ENCODE peak calls at places on chromosomes 2 and 18, in seven cellular contexts. One of them, this sample, is unnamed.

GRCh38 chr18:12786669-12787068 is 83.8 kb downstream of the PSMG2 start:
- DNase-seq in LHCN-M2: no peak
- DNase-seq in right lobe of liver: no peak
- DNase-seq in amygdala: no peak
- DNase-seq in aorta: no peak
- DNase-seq in ELR: no peak
- DNase-seq in Caki2: no peak
- DNase-seq in this sample: no peak

GRCh38 chr2:85648619-85649018 is 19.4 kb downstream of the SFTPB start:
- DNase-seq in ELR: peak; percentile 79
- DNase-seq in right lobe of liver: no peak
- DNase-seq in Caki2: no peak
- DNase-seq in LHCN-M2: peak; percentile 58
- DNase-seq in aorta: no peak
- DNase-seq in amygdala: no peak
- DNase-seq in this sample: no peak

GRCh38 chr18:46632401-46633089 is 24.5 kb downstream of the LOXHD1 start:
- DNase-seq in aorta: no peak
- DNase-seq in ELR: peak; percentile 57
- DNase-seq in amygdala: no peak
- DNase-seq in Caki2: peak; percentile 37
- DNase-seq in right lobe of liver: no peak
- DNase-seq in LHCN-M2: peak; percentile 18
- DNase-seq in this sample: no peak

GRCh38 chr2:147172493-147173185 is 672.2 kb upstream of the ACVR2A start:
- DNase-seq in amygdala: no peak
- DNase-seq in Caki2: no peak
- DNase-seq in right lobe of liver: no peak
- DNase-seq in aorta: no peak
- DNase-seq in ELR: no peak
- DNase-seq in LHCN-M2: no peak
- DNase-seq in this sample: no peak

GRCh38 chr2:108542071-108542470 is 7.8 kb downstream of the LIMS1 start:
- DNase-seq in LHCN-M2: peak; percentile 39
- DNase-seq in aorta: no peak
- DNase-seq in right lobe of liver: no peak
- DNase-seq in ELR: no peak
- DNase-seq in Caki2: peak; percentile 50
- DNase-seq in amygdala: no peak
- DNase-seq in this sample: no peak

GRCh38 chr2:69216535-69217332 is 170.3 kb downstream of the GFPT1 start:
- DNase-seq in right lobe of liver: no peak
- DNase-seq in aorta: no peak
- DNase-seq in Caki2: no peak
- DNase-seq in amygdala: no peak
- DNase-seq in ELR: peak; percentile 42
- DNase-seq in LHCN-M2: peak; percentile 97
- DNase-seq in this sample: peak; percentile 100

GRCh38 chr2:157433335-157433890 is 10.5 kb downstream of the CYTIP start:
- DNase-seq in LHCN-M2: no peak
- DNase-seq in amygdala: no peak
- DNase-seq in Caki2: no peak
- DNase-seq in right lobe of liver: no peak
- DNase-seq in ELR: no peak
- DNase-seq in aorta: no peak
- DNase-seq in this sample: no peak

GRCh38 chr2:66897181-66897580 is 462.3 kb downstream of the MEIS1 start:
- DNase-seq in aorta: no peak
- DNase-seq in ELR: peak; percentile 22
- DNase-seq in Caki2: no peak
- DNase-seq in right lobe of liver: no peak
- DNase-seq in amygdala: no peak
- DNase-seq in LHCN-M2: peak; percentile 34
- DNase-seq in this sample: no peak

GRCh38 chr2:165176780-165177179 is 27.1 kb downstream of the SCN3A start:
- DNase-seq in LHCN-M2: no peak
- DNase-seq in amygdala: no peak
- DNase-seq in Caki2: no peak
- DNase-seq in ELR: no peak
- DNase-seq in right lobe of liver: no peak
- DNase-seq in aorta: no peak
- DNase-seq in this sample: no peak

This sample was measured in HepG2.